ENCODE peak calls at places on chromosomes 6 and 20, in four cellular contexts. F is pancreas, D is right lobe of liver, R is colonic mucosa. O is an unnamed sample.

GRCh38 chr20:49100934-49101333 is 54.8 kb downstream of the CSE1L start:
- DNase-seq in F (no peak), D (no peak), R (no peak), O (no peak)

GRCh38 chr20:58981564-58982364 is 708 bp downstream of the NELFCD start:
- DNase-seq in F (no peak), D (no peak), R (peak), O (no peak)

GRCh38 chr6:135212020-135212806 is 31.1 kb downstream of the MYB start:
- DNase-seq in F (no peak), D (no peak), R (no peak), O (no peak)

GRCh38 chr20:4748847-4749246 is 27.1 kb downstream of the PRND start:
- DNase-seq in F (no peak), D (no peak), R (no peak), O (no peak)

GRCh38 chr6:108966855-108967755 is 118.9 kb downstream of the ARMC2 start:
- DNase-seq in F (no peak), D (no peak), R (no peak), O (peak)

GRCh38 chr6:125508793-125509192 is 207.0 kb upstream of the HDDC2 start:
- DNase-seq in F (no peak), D (no peak), R (no peak), O (no peak)

GRCh38 chr6:113011803-113012202 is 664.7 kb downstream of the RFPL4B start:
- DNase-seq in F (no peak), D (no peak), R (no peak), O (no peak)

GRCh38 chr6:145067430-145067829 is 667.9 kb downstream of the EPM2A start:
- DNase-seq in F (no peak), D (no peak), R (no peak), O (no peak)

DNA sequence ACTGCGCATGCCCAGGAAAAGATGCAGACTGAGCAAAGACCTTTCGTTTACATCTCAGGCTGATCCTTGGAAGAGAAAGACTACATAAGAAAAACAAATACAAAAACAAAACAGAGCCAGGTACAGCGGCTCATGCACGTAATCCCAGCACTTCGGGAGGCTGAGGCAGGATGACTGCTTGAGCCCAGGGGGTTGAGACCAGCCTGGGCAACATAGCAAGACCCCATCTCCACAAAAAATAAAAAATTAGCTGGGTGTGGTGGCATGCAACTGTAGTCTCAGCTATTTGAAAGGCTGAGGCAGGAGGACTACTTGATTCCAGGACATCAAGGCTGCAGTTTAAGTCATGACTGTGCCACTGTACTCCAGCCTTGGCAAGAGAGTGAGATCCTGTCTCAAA is 41.7 kb downstream of the SRPK1 start:
- DNase-seq in F (no peak), D (no peak), R (no peak), O (no peak)
- H3K27ac ChIP-seq in F (no peak), D (no peak), R (no peak), O (no peak)

GRCh38 chr6:63121166-63121565 is 90.1 kb upstream of the FKBP1C start:
- DNase-seq in F (no peak), D (no peak), R (no peak), O (no peak)
- TF ChIP-seq CTCF in F (no peak), D (peak), R (no peak), O (no peak)

DNA sequence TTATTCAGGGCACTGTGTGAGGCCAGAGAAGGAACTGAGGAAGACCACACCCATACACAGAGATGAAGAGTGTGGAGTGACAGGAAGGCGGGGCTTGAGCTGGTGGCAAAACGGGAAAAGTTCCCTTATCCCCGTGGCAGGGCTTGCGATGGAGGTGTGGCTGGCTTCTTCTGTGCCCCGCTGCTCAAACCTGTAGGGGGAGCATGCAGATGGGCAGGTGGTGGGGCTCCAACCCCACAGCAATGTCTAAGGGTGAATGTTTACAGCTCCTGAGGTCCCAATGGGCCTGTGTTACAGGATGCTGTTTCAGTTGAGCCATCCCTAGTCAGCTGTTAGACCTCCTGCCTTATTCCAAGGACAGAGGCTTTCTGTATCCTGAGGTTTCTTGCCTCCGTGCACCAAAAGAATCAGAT is 105.9 kb downstream of the LY86 start:
- DNase-seq in F (no peak), D (no peak), R (peak), O (peak)
- H3K27ac ChIP-seq in F (no peak), D (no peak), R (peak), O (peak)

GRCh38 chr6:65155083-65155482 is 551.9 kb downstream of the EYS start:
- DNase-seq in F (no peak), D (no peak), R (no peak), O (no peak)

GRCh38 chr6:65157025-65157424 is 550.0 kb downstream of the EYS start:
- DNase-seq in F (no peak), D (no peak), R (no peak), O (no peak)
- TF ChIP-seq CTCF in F (no peak), D (no peak), R (no peak), O (no peak)

GRCh38 chr20:13121840-13122515 is 99.1 kb upstream of the ISM1 start:
- DNase-seq in F (no peak), D (no peak), R (no peak), O (no peak)

GRCh38 chr20:13117200-13117599 is 103.9 kb upstream of the ISM1 start:
- DNase-seq in F (no peak), D (no peak), R (no peak), O (no peak)

GRCh38 chr20:13119583-13119982 is 101.5 kb upstream of the ISM1 start:
- DNase-seq in F (peak), D (no peak), R (peak), O (no peak)

GRCh38 chr20:13113731-13114130 is 105.0 kb downstream of the SPTLC3 start:
- DNase-seq in F (no peak), D (no peak), R (no peak), O (no peak)

GRCh38 chr20:13118676-13119075 is 102.4 kb upstream of the ISM1 start:
- DNase-seq in F (no peak), D (no peak), R (no peak), O (no peak)
- H3K27ac ChIP-seq in F (no peak), D (no peak), R (no peak), O (no peak)

GRCh38 chr6:150189176-150189575 is 46.3 kb downstream of the PPP1R14C start:
- DNase-seq in F (no peak), D (no peak), R (peak), O (no peak)
- TF ChIP-seq CTCF in F (no peak), D (no peak), R (no peak), O (no peak)

GRCh38 chr6:12961761-12962160 is 245.2 kb downstream of the PHACTR1 start:
- DNase-seq in F (no peak), D (no peak), R (no peak), O (no peak)

GRCh38 chr6:12967686-12968085 is 251.1 kb downstream of the PHACTR1 start:
- DNase-seq in F (no peak), D (no peak), R (no peak), O (no peak)

GRCh38 chr6:12962995-12963394 is 246.4 kb downstream of the PHACTR1 start:
- DNase-seq in F (no peak), D (no peak), R (no peak), O (no peak)

GRCh38 chr6:12962529-12962928 is 246.0 kb downstream of the PHACTR1 start:
- DNase-seq in F (peak), D (no peak), R (no peak), O (no peak)

GRCh38 chr6:12963566-12963965 is 247.0 kb downstream of the PHACTR1 start:
- DNase-seq in F (no peak), D (no peak), R (no peak), O (no peak)
- H3K27ac ChIP-seq in F (no peak), D (no peak), R (no peak), O (peak)

DNA sequence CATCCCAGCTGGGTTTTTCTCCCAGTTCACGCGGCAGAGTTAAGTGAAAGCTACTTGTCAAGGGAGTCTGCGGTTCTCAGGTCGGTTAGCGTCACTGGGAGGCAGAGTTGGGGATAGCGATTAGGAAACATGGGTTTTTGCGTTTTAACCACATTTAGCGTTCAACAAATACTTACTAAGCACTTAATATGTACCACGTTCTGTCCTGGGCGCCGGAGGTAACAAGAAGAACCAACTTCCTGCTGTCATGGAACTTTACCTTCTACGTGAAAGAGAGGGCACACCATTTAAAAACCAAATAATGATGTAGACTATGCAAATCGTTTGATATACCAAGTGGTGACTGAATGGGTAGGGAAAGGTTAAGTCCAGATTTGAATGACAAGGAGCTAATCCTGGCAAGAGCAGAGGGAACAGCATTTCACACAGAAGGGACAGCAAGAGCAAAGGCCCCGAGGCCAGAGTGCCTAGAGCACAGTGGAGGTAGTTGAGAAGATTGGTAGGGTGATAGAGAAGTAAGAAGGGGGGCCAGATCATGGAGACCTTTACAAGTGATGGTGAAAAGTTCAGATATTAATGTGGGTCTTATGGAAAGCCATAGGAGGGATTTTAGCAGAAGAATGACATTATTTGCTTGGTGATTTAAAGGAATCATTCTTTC is 740 bp downstream of the RIOK1 start:
- DNase-seq in F (no peak), D (no peak), R (no peak), O (no peak)
- TF ChIP-seq CTCF in F (no peak), D (no peak), R (no peak), O (no peak)

DNA sequence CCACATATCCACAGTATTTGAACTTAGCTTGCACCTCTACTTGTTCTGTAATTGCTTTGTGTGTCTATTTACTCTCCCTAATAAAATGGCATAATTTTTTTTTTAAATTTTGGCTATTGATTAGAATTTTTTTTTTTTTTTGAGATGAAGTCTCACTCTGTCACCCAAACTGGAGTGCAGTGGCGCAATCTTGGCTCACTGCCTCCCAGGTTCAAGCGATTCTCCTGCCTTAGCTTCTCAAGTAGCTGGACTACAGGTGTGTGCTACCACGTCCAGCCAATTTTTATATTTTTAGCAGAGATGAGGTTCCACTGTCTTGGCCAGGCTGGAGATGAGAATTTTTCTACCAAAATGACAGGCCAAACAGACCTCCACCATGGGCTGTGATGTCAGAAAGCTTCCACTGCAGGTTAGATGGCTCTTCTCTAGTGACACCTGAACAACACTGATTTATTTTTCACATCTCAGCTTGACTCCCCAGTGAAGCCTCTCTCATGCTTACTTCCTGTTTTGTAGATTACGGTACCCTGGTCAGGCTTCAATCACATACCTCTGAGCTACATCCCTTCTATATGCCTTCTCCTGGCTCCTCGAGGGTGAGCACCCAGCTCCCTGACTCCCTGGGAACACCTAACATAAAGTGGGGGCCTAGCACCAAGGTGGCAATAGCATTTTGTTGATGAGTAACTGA is 112.8 kb downstream of the ARHGAP18 start:
- DNase-seq in F (no peak), D (peak), R (no peak), O (no peak)
- H3K27ac ChIP-seq in F (no peak), D (peak), R (no peak), O (no peak)

DNA sequence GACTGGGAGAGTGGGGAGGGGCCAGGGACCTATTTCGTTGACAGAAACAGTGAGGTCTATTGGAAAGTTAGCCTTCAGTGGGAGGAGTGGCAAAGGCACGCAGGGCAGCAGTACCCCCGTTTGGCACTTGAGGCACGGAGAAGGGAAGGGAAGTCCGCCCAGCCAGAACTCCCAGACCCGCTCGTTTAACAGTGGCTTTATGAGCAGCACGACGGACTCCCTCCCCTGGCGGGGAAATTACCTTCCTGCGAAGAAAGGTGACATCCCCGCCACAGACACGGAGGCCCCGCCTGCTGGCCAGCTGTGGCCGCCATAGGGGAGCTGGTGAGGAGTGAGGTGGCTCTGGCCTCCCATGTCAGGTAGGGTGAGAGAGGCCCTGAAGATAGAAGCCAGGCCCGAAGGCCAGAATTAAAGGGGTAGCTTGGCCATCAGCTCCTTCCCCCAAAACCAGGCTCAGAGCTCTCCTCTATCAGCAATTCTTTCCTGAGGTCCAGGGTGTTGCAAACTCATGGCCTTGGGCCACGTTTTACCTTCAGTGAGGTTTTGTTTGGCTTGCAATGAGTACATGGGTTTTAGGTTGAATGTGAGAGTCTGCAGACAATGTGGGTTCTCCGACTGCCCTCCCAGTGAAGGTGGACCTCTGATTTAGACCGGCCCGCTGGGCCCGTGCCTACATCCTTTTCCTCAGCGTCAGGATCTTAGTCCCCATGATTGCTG is 123.7 kb downstream of the MRPL14 start:
- DNase-seq in F (peak), D (no peak), R (no peak), O (no peak)
- TF ChIP-seq CTCF in F (no peak), D (no peak), R (no peak), O (no peak)